ENCODE peak calls at places on chromosomes 13 and 19, in nine cellular contexts. F is fibroblast of lung, I is SK-N-SH, V is cardiac muscle cell, J is heart right ventricle, Z is body of pancreas, R is mesenchymal stem cell, S is PC-9, K is hepatocyte. H is an unnamed sample.

GRCh38 chr19:4531562-4532165 is 3.4 kb downstream of the PLIN5 start:
- DNase-seq in F (no peak), I (peak; percentile 64), V (no peak), J (no peak), Z (peak; percentile 60), R (no peak), S (no peak), K (no peak), H (no peak)

GRCh38 chr19:8517551-8518442 is 3.8 kb upstream of the ZNF414 start:
- DNase-seq in F (peak; percentile 37), I (no peak), V (no peak), J (no peak), Z (no peak), R (peak; percentile 84), S (no peak), K (no peak), H (no peak)

GRCh38 chr13:84037937-84038464 is 155.7 kb upstream of the SLITRK1 start:
- DNase-seq in F (no peak), I (no peak), V (no peak), J (no peak), Z (no peak), R (no peak), S (no peak), K (no peak), H (no peak)

GRCh38 chr19:16213076-16213475 is 15.4 kb downstream of the AP1M1 start:
- DNase-seq in F (no peak), I (no peak), V (no peak), J (no peak), Z (no peak), R (no peak), S (no peak), K (no peak), H (no peak)

GRCh38 chr13:93226623-93227279 is at the start of gene GPC6:
- DNase-seq in F (peak; percentile 96), I (peak; percentile 80), V (peak; percentile 89), J (no peak), Z (peak; percentile 45), R (peak; percentile 96), S (peak; percentile 37), K (peak; percentile 87), H (peak; percentile 96)

GRCh38 chr13:40478775-40479174 is 187.7 kb downstream of the FOXO1 start:
- DNase-seq in F (no peak), I (no peak), V (no peak), J (no peak), Z (no peak), R (no peak), S (no peak), K (no peak), H (no peak)

GRCh38 chr19:35066691-35067563 is 25.4 kb downstream of the HPN start:
- DNase-seq in F (peak; percentile 84), I (peak; percentile 90), V (peak; percentile 89), J (peak; percentile 88), Z (peak; percentile 87), R (peak; percentile 78), S (peak; percentile 78), K (peak; percentile 94), H (peak; percentile 69)

GRCh38 chr13:20130012-20130411 is 30.8 kb downstream of the GJA3 start:
- DNase-seq in F (no peak), I (no peak), V (no peak), J (no peak), Z (no peak), R (no peak), S (no peak), K (no peak), H (no peak)

GRCh38 chr19:29636553-29637325 is 28.5 kb upstream of the PLEKHF1 start:
- DNase-seq in F (no peak), I (no peak), V (no peak), J (no peak), Z (no peak), R (no peak), S (no peak), K (no peak), H (no peak)

GRCh38 chr19:53511933-53512374 is 26.0 kb upstream of the ZNF331 start:
- DNase-seq in F (peak; percentile 49), I (peak; percentile 79), V (peak; percentile 80), J (peak; percentile 45), Z (peak; percentile 64), R (peak; percentile 44), S (peak; percentile 44), K (peak; percentile 83), H (peak; percentile 52)

GRCh38 chr19:34173145-34173956 is 1.0 kb downstream of the LSM14A start:
- DNase-seq in F (peak; percentile 41), I (peak; percentile 36), V (peak; percentile 51), J (no peak), Z (peak; percentile 49), R (peak; percentile 53), S (peak; percentile 89), K (peak; percentile 64), H (peak; percentile 68)

GRCh38 chr13:61810065-61810464 is 394.4 kb upstream of the PCDH20 start:
- DNase-seq in F (no peak), I (no peak), V (no peak), J (no peak), Z (no peak), R (no peak), S (no peak), K (no peak), H (no peak)

GRCh38 chr13:60226507-60226906 is 62.8 kb upstream of the DIAPH3 start:
- DNase-seq in F (peak; percentile 54), I (peak; percentile 57), V (peak; percentile 60), J (no peak), Z (peak; percentile 13), R (peak; percentile 15), S (no peak), K (peak; percentile 43), H (peak; percentile 15)

GRCh38 chr13:89457977-89458376 is 1786.8 kb downstream of the SLITRK5 start:
- DNase-seq in F (peak; percentile 55), I (no peak), V (peak; percentile 6), J (no peak), Z (no peak), R (peak; percentile 53), S (peak; percentile 60), K (peak; percentile 10), H (peak; percentile 96)

GRCh38 chr13:49210114-49210513 is 10.0 kb upstream of the MLNR start:
- DNase-seq in F (no peak), I (no peak), V (no peak), J (no peak), Z (no peak), R (no peak), S (no peak), K (no peak), H (no peak)

GRCh38 chr13:26721251-26721939 is 39.2 kb downstream of the GPR12 start:
- DNase-seq in F (no peak), I (no peak), V (no peak), J (no peak), Z (no peak), R (no peak), S (no peak), K (no peak), H (no peak)

DNA sequence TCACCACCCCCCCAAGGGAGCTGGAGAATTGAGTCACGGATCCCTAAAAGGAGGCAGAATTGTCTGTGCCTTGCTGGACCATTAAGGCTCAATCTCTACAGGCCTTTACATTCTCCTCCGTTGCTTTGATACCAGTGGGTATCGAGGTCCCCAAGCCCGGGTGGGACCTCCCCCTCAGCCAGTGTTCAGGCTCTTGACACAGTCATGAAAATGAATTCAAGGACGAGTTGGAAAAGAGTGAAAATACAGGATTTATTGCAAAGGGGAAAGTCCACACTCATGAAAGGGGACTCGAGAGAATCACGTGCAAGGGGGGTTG is 5.6 kb downstream of the PPP1R15A start:
- DNase-seq in F (no peak), I (no peak), V (no peak), J (no peak), Z (no peak), R (peak; percentile 78), S (no peak), K (no peak), H (no peak)
- H3K27ac ChIP-seq in F (peak overlapping the region; percentile 1), I (no peak overlapping the region), V (peak overlapping the region; percentile 22), J (peak overlapping the region; percentile 53), Z (no peak overlapping the region), R (no peak overlapping the region), S (no peak overlapping the region), K (peak overlapping the region; percentile 78), H (no peak overlapping the region)

DNA sequence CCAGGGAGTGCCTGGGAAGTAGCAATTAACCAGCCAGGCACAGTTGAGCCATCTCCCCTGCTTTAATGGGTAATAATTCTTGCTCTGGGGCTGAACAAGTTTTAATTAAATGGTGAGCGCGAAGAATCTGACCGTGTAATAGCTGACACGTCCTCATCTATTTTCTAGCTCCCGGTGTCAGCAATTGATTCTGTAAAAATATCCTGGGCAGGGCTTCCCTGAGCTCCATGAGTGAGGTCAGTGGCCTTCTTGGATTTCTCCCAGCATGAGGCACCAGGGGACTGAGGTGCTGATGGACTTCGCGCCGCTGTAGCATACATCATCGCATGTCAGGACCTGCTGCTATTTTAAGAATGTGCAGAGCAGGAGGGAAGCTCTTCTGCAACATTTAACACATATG is 27.0 kb downstream of the SIPA1L3 start:
- DNase-seq in F (no peak), I (no peak), V (peak; percentile 89), J (peak; percentile 48), Z (peak; percentile 66), R (peak; percentile 58), S (no peak), K (peak; percentile 70), H (peak; percentile 30)
- H3K4me1 ChIP-seq in F (peaks cover 3% of the 10 kb centered on the region), I (peaks cover 11% of the 10 kb centered on the region), V (peaks cover 34% of the 10 kb centered on the region), J (peaks cover 19% of the 10 kb centered on the region), Z (peaks cover 67% of the 10 kb centered on the region), R (peaks cover 22% of the 10 kb centered on the region), S (peaks cover 54% of the 10 kb centered on the region), K (peaks cover 57% of the 10 kb centered on the region), H (peaks cover 34% of the 10 kb centered on the region)

GRCh38 chr19:10006752-10007323 is 3.5 kb downstream of the COL5A3 start:
- DNase-seq in F (no peak), I (no peak), V (no peak), J (no peak), Z (no peak), R (no peak), S (no peak), K (no peak), H (no peak)

GRCh38 chr19:10007811-10008211 is 2.5 kb downstream of the COL5A3 start:
- DNase-seq in F (peak; percentile 88), I (peak; percentile 41), V (no peak), J (peak; percentile 55), Z (peak; percentile 56), R (peak; percentile 84), S (no peak), K (no peak), H (no peak)

GRCh38 chr19:10007366-10007765 is 2.9 kb downstream of the COL5A3 start:
- DNase-seq in F (no peak), I (peak; percentile 52), V (no peak), J (peak; percentile 66), Z (peak; percentile 35), R (no peak), S (no peak), K (no peak), H (no peak)

GRCh38 chr19:10005632-10006334 is 4.5 kb downstream of the COL5A3 start:
- DNase-seq in F (no peak), I (no peak), V (no peak), J (peak; percentile 26), Z (no peak), R (no peak), S (no peak), K (no peak), H (no peak)

GRCh38 chr19:10006335-10006708 is 4.0 kb downstream of the COL5A3 start:
- DNase-seq in F (peak; percentile 58), I (no peak), V (no peak), J (peak; percentile 47), Z (peak; percentile 36), R (peak; percentile 33), S (no peak), K (no peak), H (no peak)
- H3K27ac ChIP-seq in F (peak overlapping the region; percentile 34), I (no peak overlapping the region), V (no peak overlapping the region), J (peak overlapping the region; percentile 67), Z (peak overlapping the region; percentile 49), R (no peak overlapping the region), S (no peak overlapping the region), K (peak overlapping the region; percentile 12), H (no peak overlapping the region)

GRCh38 chr19:14509382-14509781 is 8.8 kb downstream of the DNAJB1 start:
- DNase-seq in F (no peak), I (no peak), V (no peak), J (no peak), Z (no peak), R (no peak), S (no peak), K (no peak), H (no peak)
- H3K4me1 ChIP-seq in F (peaks cover 30% of the 10 kb centered on the region), I (peaks cover 3% of the 10 kb centered on the region), V (peaks cover 6% of the 10 kb centered on the region), J (peaks cover 5% of the 10 kb centered on the region), Z (peaks cover 17% of the 10 kb centered on the region), R (peaks cover 21% of the 10 kb centered on the region), S (peaks cover 75% of the 10 kb centered on the region), K (peaks cover 37% of the 10 kb centered on the region), H (peaks cover 20% of the 10 kb centered on the region)